ENCODE peak calls at places on chromosomes 11 and 22, in six cellular contexts. One of them, this sample, is unnamed.

GRCh38 chr11:69009441-69010211 is 3.4 kb downstream of the MRGPRF start:
- DNase-seq in neural progenitor cell: no peak
- DNase-seq in GM19239: no peak
- DNase-seq in activated CD4-positive, alpha-beta T cell treated with anti-CD3 and anti-CD28 coated beads for 4 hours: no peak
- DNase-seq in endothelial cell: no peak
- DNase-seq in stimulated activated CD8-positive, alpha-beta memory T cell treated with anti-CD3 and anti-CD28 coated beads, Interleukin-15, amount 100 ng/mL, for 24 hours: no peak
- DNase-seq in this sample: no peak

GRCh38 chr22:19873960-19874306 is 19.3 kb upstream of the GNB1L start:
- DNase-seq in neural progenitor cell: no peak
- DNase-seq in GM19239: no peak
- DNase-seq in activated CD4-positive, alpha-beta T cell treated with anti-CD3 and anti-CD28 coated beads for 4 hours: no peak
- DNase-seq in endothelial cell: no peak
- DNase-seq in stimulated activated CD8-positive, alpha-beta memory T cell treated with anti-CD3 and anti-CD28 coated beads, Interleukin-15, amount 100 ng/mL, for 24 hours: no peak
- DNase-seq in this sample: no peak

GRCh38 chr11:112212710-112213109 is 13.5 kb upstream of the PTS start:
- DNase-seq in neural progenitor cell: no peak
- DNase-seq in GM19239: no peak
- DNase-seq in activated CD4-positive, alpha-beta T cell treated with anti-CD3 and anti-CD28 coated beads for 4 hours: no peak
- DNase-seq in endothelial cell: no peak
- DNase-seq in stimulated activated CD8-positive, alpha-beta memory T cell treated with anti-CD3 and anti-CD28 coated beads, Interleukin-15, amount 100 ng/mL, for 24 hours: no peak
- DNase-seq in this sample: no peak

GRCh38 chr11:102134597-102134996 is 24.4 kb downstream of the YAP1 start:
- DNase-seq in neural progenitor cell: no peak
- DNase-seq in GM19239: no peak
- DNase-seq in activated CD4-positive, alpha-beta T cell treated with anti-CD3 and anti-CD28 coated beads for 4 hours: no peak
- DNase-seq in endothelial cell: no peak
- DNase-seq in stimulated activated CD8-positive, alpha-beta memory T cell treated with anti-CD3 and anti-CD28 coated beads, Interleukin-15, amount 100 ng/mL, for 24 hours: no peak
- DNase-seq in this sample: no peak

GRCh38 chr22:19832476-19833108 is 22.1 kb downstream of the GNB1L start:
- DNase-seq in neural progenitor cell: no peak
- DNase-seq in GM19239: no peak
- DNase-seq in activated CD4-positive, alpha-beta T cell treated with anti-CD3 and anti-CD28 coated beads for 4 hours: no peak
- DNase-seq in endothelial cell: no peak
- DNase-seq in stimulated activated CD8-positive, alpha-beta memory T cell treated with anti-CD3 and anti-CD28 coated beads, Interleukin-15, amount 100 ng/mL, for 24 hours: no peak
- DNase-seq in this sample: no peak

GRCh38 chr11:67308031-67308866 is 4.9 kb downstream of the SSH3 start:
- DNase-seq in neural progenitor cell: no peak
- DNase-seq in GM19239: no peak
- DNase-seq in activated CD4-positive, alpha-beta T cell treated with anti-CD3 and anti-CD28 coated beads for 4 hours: no peak
- DNase-seq in endothelial cell: peak
- DNase-seq in stimulated activated CD8-positive, alpha-beta memory T cell treated with anti-CD3 and anti-CD28 coated beads, Interleukin-15, amount 100 ng/mL, for 24 hours: no peak
- DNase-seq in this sample: no peak

GRCh38 chr22:19871845-19872778 is 17.4 kb upstream of the GNB1L start:
- DNase-seq in neural progenitor cell: no peak
- DNase-seq in GM19239: no peak
- DNase-seq in activated CD4-positive, alpha-beta T cell treated with anti-CD3 and anti-CD28 coated beads for 4 hours: no peak
- DNase-seq in endothelial cell: peak
- DNase-seq in stimulated activated CD8-positive, alpha-beta memory T cell treated with anti-CD3 and anti-CD28 coated beads, Interleukin-15, amount 100 ng/mL, for 24 hours: no peak
- DNase-seq in this sample: no peak

GRCh38 chr11:76008474-76008873 is 193.5 kb downstream of the UVRAG start:
- DNase-seq in neural progenitor cell: no peak
- DNase-seq in GM19239: no peak
- DNase-seq in activated CD4-positive, alpha-beta T cell treated with anti-CD3 and anti-CD28 coated beads for 4 hours: no peak
- DNase-seq in endothelial cell: no peak
- DNase-seq in stimulated activated CD8-positive, alpha-beta memory T cell treated with anti-CD3 and anti-CD28 coated beads, Interleukin-15, amount 100 ng/mL, for 24 hours: no peak
- DNase-seq in this sample: no peak

GRCh38 chr11:62394825-62395538 is 23.9 kb upstream of the SCGB1A1 start:
- DNase-seq in neural progenitor cell: peak
- DNase-seq in GM19239: peak
- DNase-seq in activated CD4-positive, alpha-beta T cell treated with anti-CD3 and anti-CD28 coated beads for 4 hours: peak
- DNase-seq in endothelial cell: peak
- DNase-seq in stimulated activated CD8-positive, alpha-beta memory T cell treated with anti-CD3 and anti-CD28 coated beads, Interleukin-15, amount 100 ng/mL, for 24 hours: no peak
- DNase-seq in this sample: peak

GRCh38 chr11:65186701-65187100 is 5.0 kb downstream of the CAPN1 start:
- DNase-seq in neural progenitor cell: no peak
- DNase-seq in GM19239: no peak
- DNase-seq in activated CD4-positive, alpha-beta T cell treated with anti-CD3 and anti-CD28 coated beads for 4 hours: no peak
- DNase-seq in endothelial cell: no peak
- DNase-seq in stimulated activated CD8-positive, alpha-beta memory T cell treated with anti-CD3 and anti-CD28 coated beads, Interleukin-15, amount 100 ng/mL, for 24 hours: no peak
- DNase-seq in this sample: no peak

GRCh38 chr22:30941363-30941740 is 27.2 kb downstream of the MORC2 start:
- DNase-seq in neural progenitor cell: no peak
- DNase-seq in GM19239: no peak
- DNase-seq in activated CD4-positive, alpha-beta T cell treated with anti-CD3 and anti-CD28 coated beads for 4 hours: no peak
- DNase-seq in endothelial cell: no peak
- DNase-seq in stimulated activated CD8-positive, alpha-beta memory T cell treated with anti-CD3 and anti-CD28 coated beads, Interleukin-15, amount 100 ng/mL, for 24 hours: no peak
- DNase-seq in this sample: no peak

GRCh38 chr22:21832291-21833290 is 34.9 kb downstream of the MAPK1 start:
- DNase-seq in neural progenitor cell: no peak
- DNase-seq in GM19239: no peak
- DNase-seq in activated CD4-positive, alpha-beta T cell treated with anti-CD3 and anti-CD28 coated beads for 4 hours: no peak
- DNase-seq in endothelial cell: no peak
- DNase-seq in stimulated activated CD8-positive, alpha-beta memory T cell treated with anti-CD3 and anti-CD28 coated beads, Interleukin-15, amount 100 ng/mL, for 24 hours: no peak
- DNase-seq in this sample: no peak

GRCh38 chr11:5689551-5689983 is at the start of gene TRIM22:
- DNase-seq in neural progenitor cell: peak
- DNase-seq in GM19239: peak
- DNase-seq in activated CD4-positive, alpha-beta T cell treated with anti-CD3 and anti-CD28 coated beads for 4 hours: peak
- DNase-seq in endothelial cell: no peak
- DNase-seq in stimulated activated CD8-positive, alpha-beta memory T cell treated with anti-CD3 and anti-CD28 coated beads, Interleukin-15, amount 100 ng/mL, for 24 hours: no peak
- DNase-seq in this sample: peak

GRCh38 chr22:44709881-44710400 is 7.9 kb downstream of the PRR5 start:
- DNase-seq in neural progenitor cell: no peak
- DNase-seq in GM19239: no peak
- DNase-seq in activated CD4-positive, alpha-beta T cell treated with anti-CD3 and anti-CD28 coated beads for 4 hours: no peak
- DNase-seq in endothelial cell: no peak
- DNase-seq in stimulated activated CD8-positive, alpha-beta memory T cell treated with anti-CD3 and anti-CD28 coated beads, Interleukin-15, amount 100 ng/mL, for 24 hours: no peak
- DNase-seq in this sample: no peak

GRCh38 chr22:20881231-20881630 is 22.4 kb downstream of the SNAP29 start:
- DNase-seq in neural progenitor cell: no peak
- DNase-seq in GM19239: no peak
- DNase-seq in activated CD4-positive, alpha-beta T cell treated with anti-CD3 and anti-CD28 coated beads for 4 hours: no peak
- DNase-seq in endothelial cell: no peak
- DNase-seq in stimulated activated CD8-positive, alpha-beta memory T cell treated with anti-CD3 and anti-CD28 coated beads, Interleukin-15, amount 100 ng/mL, for 24 hours: no peak
- DNase-seq in this sample: no peak

GRCh38 chr11:77200351-77200750 is 72.3 kb downstream of the MYO7A start:
- DNase-seq in neural progenitor cell: no peak
- DNase-seq in GM19239: no peak
- DNase-seq in activated CD4-positive, alpha-beta T cell treated with anti-CD3 and anti-CD28 coated beads for 4 hours: no peak
- DNase-seq in endothelial cell: no peak
- DNase-seq in stimulated activated CD8-positive, alpha-beta memory T cell treated with anti-CD3 and anti-CD28 coated beads, Interleukin-15, amount 100 ng/mL, for 24 hours: no peak
- DNase-seq in this sample: no peak

GRCh38 chr11:14980854-14981253 is 8.7 kb upstream of the CALCA start:
- DNase-seq in neural progenitor cell: no peak
- DNase-seq in GM19239: no peak
- DNase-seq in activated CD4-positive, alpha-beta T cell treated with anti-CD3 and anti-CD28 coated beads for 4 hours: no peak
- DNase-seq in endothelial cell: no peak
- DNase-seq in stimulated activated CD8-positive, alpha-beta memory T cell treated with anti-CD3 and anti-CD28 coated beads, Interleukin-15, amount 100 ng/mL, for 24 hours: no peak
- DNase-seq in this sample: no peak

GRCh38 chr11:12354750-12355545 is 22.4 kb upstream of the PARVA start:
- DNase-seq in neural progenitor cell: no peak
- DNase-seq in GM19239: no peak
- DNase-seq in activated CD4-positive, alpha-beta T cell treated with anti-CD3 and anti-CD28 coated beads for 4 hours: no peak
- DNase-seq in endothelial cell: no peak
- DNase-seq in stimulated activated CD8-positive, alpha-beta memory T cell treated with anti-CD3 and anti-CD28 coated beads, Interleukin-15, amount 100 ng/mL, for 24 hours: no peak
- DNase-seq in this sample: no peak

GRCh38 chr22:46122511-46122971 is 27.8 kb upstream of the PPARA start:
- DNase-seq in neural progenitor cell: peak
- DNase-seq in GM19239: peak
- DNase-seq in activated CD4-positive, alpha-beta T cell treated with anti-CD3 and anti-CD28 coated beads for 4 hours: peak
- DNase-seq in endothelial cell: peak
- DNase-seq in stimulated activated CD8-positive, alpha-beta memory T cell treated with anti-CD3 and anti-CD28 coated beads, Interleukin-15, amount 100 ng/mL, for 24 hours: peak
- DNase-seq in this sample: peak

GRCh38 chr22:23240639-23241389 is 60.5 kb downstream of the BCR start:
- DNase-seq in neural progenitor cell: peak
- DNase-seq in GM19239: no peak
- DNase-seq in activated CD4-positive, alpha-beta T cell treated with anti-CD3 and anti-CD28 coated beads for 4 hours: peak
- DNase-seq in endothelial cell: no peak
- DNase-seq in stimulated activated CD8-positive, alpha-beta memory T cell treated with anti-CD3 and anti-CD28 coated beads, Interleukin-15, amount 100 ng/mL, for 24 hours: no peak
- DNase-seq in this sample: no peak

GRCh38 chr11:8249482-8249881 is 14.2 kb downstream of the LMO1 start:
- DNase-seq in neural progenitor cell: no peak
- DNase-seq in GM19239: no peak
- DNase-seq in activated CD4-positive, alpha-beta T cell treated with anti-CD3 and anti-CD28 coated beads for 4 hours: no peak
- DNase-seq in endothelial cell: no peak
- DNase-seq in stimulated activated CD8-positive, alpha-beta memory T cell treated with anti-CD3 and anti-CD28 coated beads, Interleukin-15, amount 100 ng/mL, for 24 hours: no peak
- DNase-seq in this sample: no peak

GRCh38 chr22:17913705-17914282 is 110.6 kb downstream of the MICAL3 start:
- DNase-seq in neural progenitor cell: no peak
- DNase-seq in GM19239: no peak
- DNase-seq in activated CD4-positive, alpha-beta T cell treated with anti-CD3 and anti-CD28 coated beads for 4 hours: no peak
- DNase-seq in endothelial cell: no peak
- DNase-seq in stimulated activated CD8-positive, alpha-beta memory T cell treated with anti-CD3 and anti-CD28 coated beads, Interleukin-15, amount 100 ng/mL, for 24 hours: no peak
- DNase-seq in this sample: no peak

GRCh38 chr11:96256604-96257003 is 86.4 kb downstream of the MAML2 start:
- DNase-seq in neural progenitor cell: no peak
- DNase-seq in GM19239: no peak
- DNase-seq in activated CD4-positive, alpha-beta T cell treated with anti-CD3 and anti-CD28 coated beads for 4 hours: no peak
- DNase-seq in endothelial cell: no peak
- DNase-seq in stimulated activated CD8-positive, alpha-beta memory T cell treated with anti-CD3 and anti-CD28 coated beads, Interleukin-15, amount 100 ng/mL, for 24 hours: no peak
- DNase-seq in this sample: no peak

GRCh38 chr11:133516845-133517244 is 15.5 kb downstream of the OPCML start:
- DNase-seq in neural progenitor cell: no peak
- DNase-seq in GM19239: no peak
- DNase-seq in activated CD4-positive, alpha-beta T cell treated with anti-CD3 and anti-CD28 coated beads for 4 hours: no peak
- DNase-seq in endothelial cell: no peak
- DNase-seq in stimulated activated CD8-positive, alpha-beta memory T cell treated with anti-CD3 and anti-CD28 coated beads, Interleukin-15, amount 100 ng/mL, for 24 hours: no peak
- DNase-seq in this sample: no peak

GRCh38 chr22:37167176-37167980 is 17.7 kb upstream of the IL2RB start:
- DNase-seq in neural progenitor cell: no peak
- DNase-seq in GM19239: no peak
- DNase-seq in activated CD4-positive, alpha-beta T cell treated with anti-CD3 and anti-CD28 coated beads for 4 hours: no peak
- DNase-seq in endothelial cell: no peak
- DNase-seq in stimulated activated CD8-positive, alpha-beta memory T cell treated with anti-CD3 and anti-CD28 coated beads, Interleukin-15, amount 100 ng/mL, for 24 hours: no peak
- DNase-seq in this sample: no peak

This sample was measured in HAP-1.